ENCODE peak calls at places on chromosome 20, in eight cellular contexts. One of them, this sample, is unnamed.

GRCh38 chr20:35994994-35995453 is 26.6 kb downstream of the CNBD2 start:
- DNase-seq in activated CD8-positive, alpha-beta memory T cell treated with anti-CD3 and anti-CD28 coated beads for 1 hour: peak; percentile 60
- DNase-seq in KG1: peak; percentile 27
- DNase-seq in NCI-H1092: peak; percentile 66
- DNase-seq in skeletal muscle cell: peak; percentile 36
- DNase-seq in astrocyte: peak; percentile 39
- DNase-seq in RPMI8226: peak; percentile 87
- DNase-seq in sigmoid colon: peak; percentile 87
- DNase-seq in this sample: peak; percentile 80

GRCh38 chr20:36421641-36422040 is 115.5 kb downstream of the DLGAP4 start:
- DNase-seq in activated CD8-positive, alpha-beta memory T cell treated with anti-CD3 and anti-CD28 coated beads for 1 hour: no peak
- DNase-seq in KG1: no peak
- DNase-seq in NCI-H1092: no peak
- DNase-seq in skeletal muscle cell: no peak
- DNase-seq in astrocyte: no peak
- DNase-seq in RPMI8226: no peak
- DNase-seq in sigmoid colon: no peak
- DNase-seq in this sample: no peak

GRCh38 chr20:34559311-34560140 is 1.0 kb downstream of the MAP1LC3A start:
- DNase-seq in activated CD8-positive, alpha-beta memory T cell treated with anti-CD3 and anti-CD28 coated beads for 1 hour: no peak
- DNase-seq in KG1: no peak
- DNase-seq in NCI-H1092: no peak
- DNase-seq in skeletal muscle cell: no peak
- DNase-seq in astrocyte: no peak
- DNase-seq in RPMI8226: no peak
- DNase-seq in sigmoid colon: peak; percentile 77
- DNase-seq in this sample: no peak

GRCh38 chr20:17674722-17675518 is 7.1 kb downstream of the RRBP1 start:
- DNase-seq in activated CD8-positive, alpha-beta memory T cell treated with anti-CD3 and anti-CD28 coated beads for 1 hour: no peak
- DNase-seq in KG1: no peak
- DNase-seq in NCI-H1092: no peak
- DNase-seq in skeletal muscle cell: no peak
- DNase-seq in astrocyte: no peak
- DNase-seq in RPMI8226: no peak
- DNase-seq in sigmoid colon: no peak
- DNase-seq in this sample: no peak

GRCh38 chr20:50335105-50335504 is 144.5 kb downstream of the CEBPB start:
- DNase-seq in activated CD8-positive, alpha-beta memory T cell treated with anti-CD3 and anti-CD28 coated beads for 1 hour: no peak
- DNase-seq in KG1: no peak
- DNase-seq in NCI-H1092: peak; percentile 8
- DNase-seq in skeletal muscle cell: no peak
- DNase-seq in astrocyte: peak; percentile 42
- DNase-seq in RPMI8226: peak; percentile 35
- DNase-seq in sigmoid colon: peak; percentile 56
- DNase-seq in this sample: peak; percentile 21

GRCh38 chr20:48387675-48388074 is 440.1 kb downstream of the PREX1 start:
- DNase-seq in activated CD8-positive, alpha-beta memory T cell treated with anti-CD3 and anti-CD28 coated beads for 1 hour: no peak
- DNase-seq in KG1: no peak
- DNase-seq in NCI-H1092: no peak
- DNase-seq in skeletal muscle cell: no peak
- DNase-seq in astrocyte: no peak
- DNase-seq in RPMI8226: no peak
- DNase-seq in sigmoid colon: no peak
- DNase-seq in this sample: no peak

GRCh38 chr20:1313236-1313964 is 15.5 kb downstream of the SDCBP2 start:
- DNase-seq in activated CD8-positive, alpha-beta memory T cell treated with anti-CD3 and anti-CD28 coated beads for 1 hour: no peak
- DNase-seq in KG1: no peak
- DNase-seq in NCI-H1092: peak; percentile 51
- DNase-seq in skeletal muscle cell: no peak
- DNase-seq in astrocyte: peak; percentile 32
- DNase-seq in RPMI8226: peak; percentile 50
- DNase-seq in sigmoid colon: peak; percentile 88
- DNase-seq in this sample: peak; percentile 55

GRCh38 chr20:57620274-57620990 is at the start of gene ZBP1:
- DNase-seq in activated CD8-positive, alpha-beta memory T cell treated with anti-CD3 and anti-CD28 coated beads for 1 hour: no peak
- DNase-seq in KG1: no peak
- DNase-seq in NCI-H1092: no peak
- DNase-seq in skeletal muscle cell: no peak
- DNase-seq in astrocyte: no peak
- DNase-seq in RPMI8226: peak; percentile 97
- DNase-seq in sigmoid colon: no peak
- DNase-seq in this sample: no peak

GRCh38 chr20:44724423-44725091 is 9.4 kb downstream of the CCN5 start:
- DNase-seq in activated CD8-positive, alpha-beta memory T cell treated with anti-CD3 and anti-CD28 coated beads for 1 hour: no peak
- DNase-seq in KG1: no peak
- DNase-seq in NCI-H1092: no peak
- DNase-seq in skeletal muscle cell: no peak
- DNase-seq in astrocyte: no peak
- DNase-seq in RPMI8226: no peak
- DNase-seq in sigmoid colon: no peak
- DNase-seq in this sample: no peak

GRCh38 chr20:1302578-1303541 is 26.1 kb downstream of the SDCBP2 start:
- DNase-seq in activated CD8-positive, alpha-beta memory T cell treated with anti-CD3 and anti-CD28 coated beads for 1 hour: no peak
- DNase-seq in KG1: no peak
- DNase-seq in NCI-H1092: no peak
- DNase-seq in skeletal muscle cell: no peak
- DNase-seq in astrocyte: peak; percentile 16
- DNase-seq in RPMI8226: peak; percentile 47
- DNase-seq in sigmoid colon: peak; percentile 22
- DNase-seq in this sample: no peak